ENCODE peak calls at places on chromosomes 12 and 14, in four cellular contexts. One of them, this sample, is unnamed.

GRCh38 chr14:106850913-106851825 is 1324.8 kb downstream of the TMEM121 start:
- DNase-seq in heart right ventricle: no peak
- DNase-seq in neural progenitor cell: no peak
- DNase-seq in AG10803: no peak
- DNase-seq in this sample: no peak

GRCh38 chr14:24329736-24330135 is 5.1 kb downstream of the ADCY4 start:
- DNase-seq in heart right ventricle: no peak
- DNase-seq in neural progenitor cell: no peak
- DNase-seq in AG10803: no peak
- DNase-seq in this sample: no peak

GRCh38 chr14:96316087-96316486 is 47.1 kb downstream of the ATG2B start:
- DNase-seq in heart right ventricle: no peak
- DNase-seq in neural progenitor cell: no peak
- DNase-seq in AG10803: no peak
- DNase-seq in this sample: no peak

GRCh38 chr12:58750484-58750883 is 169.8 kb downstream of the LRIG3 start:
- DNase-seq in heart right ventricle: no peak
- DNase-seq in neural progenitor cell: no peak
- DNase-seq in AG10803: peak
- DNase-seq in this sample: peak

GRCh38 chr12:68686595-68687521 is at the start of gene NUP107:
- DNase-seq in heart right ventricle: peak
- DNase-seq in neural progenitor cell: peak
- DNase-seq in AG10803: peak
- DNase-seq in this sample: peak

GRCh38 chr14:32209471-32209870 is 6.4 kb upstream of the RNU6-8 start:
- DNase-seq in heart right ventricle: no peak
- DNase-seq in neural progenitor cell: no peak
- DNase-seq in AG10803: no peak
- DNase-seq in this sample: no peak

GRCh38 chr12:131049002-131049401 is 95.3 kb downstream of the ADGRD1 start:
- DNase-seq in heart right ventricle: no peak
- DNase-seq in neural progenitor cell: no peak
- DNase-seq in AG10803: no peak
- DNase-seq in this sample: no peak

GRCh38 chr12:12872934-12873275 is 18.5 kb upstream of the GPRC5A start:
- DNase-seq in heart right ventricle: no peak
- DNase-seq in neural progenitor cell: no peak
- DNase-seq in AG10803: no peak
- DNase-seq in this sample: no peak

GRCh38 chr14:63273717-63274673 is 44.7 kb downstream of the GPHB5 start:
- DNase-seq in heart right ventricle: peak
- DNase-seq in neural progenitor cell: no peak
- DNase-seq in AG10803: peak
- DNase-seq in this sample: no peak

GRCh38 chr12:21800011-21800410 is 25.5 kb upstream of the KCNJ8 start:
- DNase-seq in heart right ventricle: no peak
- DNase-seq in neural progenitor cell: no peak
- DNase-seq in AG10803: no peak
- DNase-seq in this sample: no peak

GRCh38 chr14:97546491-97546890 is 749.3 kb downstream of the VRK1 start:
- DNase-seq in heart right ventricle: no peak
- DNase-seq in neural progenitor cell: no peak
- DNase-seq in AG10803: no peak
- DNase-seq in this sample: no peak

GRCh38 chr14:91835920-91836843 is 31.2 kb downstream of the TC2N start:
- DNase-seq in heart right ventricle: peak
- DNase-seq in neural progenitor cell: peak
- DNase-seq in AG10803: no peak
- DNase-seq in this sample: no peak

GRCh38 chr12:109737631-109738030 is 24.0 kb downstream of the FAM222A start:
- DNase-seq in heart right ventricle: no peak
- DNase-seq in neural progenitor cell: no peak
- DNase-seq in AG10803: no peak
- DNase-seq in this sample: no peak

GRCh38 chr14:64196668-64197411 is 97.3 kb downstream of the ESR2 start:
- DNase-seq in heart right ventricle: peak
- DNase-seq in neural progenitor cell: peak
- DNase-seq in AG10803: peak
- DNase-seq in this sample: no peak

GRCh38 chr12:130401703-130402102 is 64.0 kb downstream of the PIWIL1 start:
- DNase-seq in heart right ventricle: no peak
- DNase-seq in neural progenitor cell: peak
- DNase-seq in AG10803: no peak
- DNase-seq in this sample: no peak

GRCh38 chr14:75301666-75302325 is 23.2 kb downstream of the FOS start:
- DNase-seq in heart right ventricle: no peak
- DNase-seq in neural progenitor cell: no peak
- DNase-seq in AG10803: peak
- DNase-seq in this sample: no peak

GRCh38 chr14:28141662-28142061 is 624.9 kb upstream of the FOXG1 start:
- DNase-seq in heart right ventricle: no peak
- DNase-seq in neural progenitor cell: no peak
- DNase-seq in AG10803: no peak
- DNase-seq in this sample: no peak

GRCh38 chr14:28143340-28143739 is 623.2 kb upstream of the FOXG1 start:
- DNase-seq in heart right ventricle: no peak
- DNase-seq in neural progenitor cell: peak
- DNase-seq in AG10803: no peak
- DNase-seq in this sample: no peak

GRCh38 chr14:28142400-28143015 is 624.1 kb upstream of the FOXG1 start:
- DNase-seq in heart right ventricle: no peak
- DNase-seq in neural progenitor cell: peak
- DNase-seq in AG10803: no peak
- DNase-seq in this sample: no peak
- TF ChIP-seq CTCF in heart right ventricle: no peak
- TF ChIP-seq CTCF in neural progenitor cell: peak
- TF ChIP-seq CTCF in AG10803: no peak
- TF ChIP-seq CTCF in this sample: no peak

GRCh38 chr12:124474709-124475108 is 92.7 kb downstream of the NCOR2 start:
- DNase-seq in heart right ventricle: peak
- DNase-seq in neural progenitor cell: no peak
- DNase-seq in AG10803: no peak
- DNase-seq in this sample: no peak

GRCh38 chr12:124477109-124477915 is 90.1 kb downstream of the NCOR2 start:
- DNase-seq in heart right ventricle: no peak
- DNase-seq in neural progenitor cell: no peak
- DNase-seq in AG10803: no peak
- DNase-seq in this sample: no peak

GRCh38 chr12:124475295-124476010 is 92.0 kb downstream of the NCOR2 start:
- DNase-seq in heart right ventricle: no peak
- DNase-seq in neural progenitor cell: no peak
- DNase-seq in AG10803: no peak
- DNase-seq in this sample: no peak

GRCh38 chr12:124478416-124478815 is 89.0 kb downstream of the NCOR2 start:
- DNase-seq in heart right ventricle: no peak
- DNase-seq in neural progenitor cell: no peak
- DNase-seq in AG10803: no peak
- DNase-seq in this sample: no peak

DNA sequence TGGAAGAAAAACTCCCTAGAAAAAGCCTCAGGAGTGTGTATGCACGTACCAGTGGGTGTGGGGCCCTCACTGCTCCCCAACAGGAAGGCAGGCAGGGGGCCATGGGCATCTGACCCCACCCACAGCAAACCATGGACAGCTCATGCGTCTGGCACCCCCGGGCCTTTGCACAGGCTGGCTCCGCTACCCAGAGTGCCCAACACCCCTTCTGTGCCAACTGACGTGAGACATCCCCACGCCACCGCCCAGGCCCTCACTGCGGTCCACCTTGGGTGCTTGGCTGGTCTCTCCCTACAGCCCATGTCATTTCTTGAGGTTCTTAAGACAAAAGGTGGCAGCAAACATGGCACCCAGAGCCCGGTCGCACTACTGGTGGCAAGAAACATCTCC is 91.4 kb downstream of the NCOR2 start:
- DNase-seq in heart right ventricle: no peak
- DNase-seq in neural progenitor cell: no peak
- DNase-seq in AG10803: no peak
- DNase-seq in this sample: no peak
- TF ChIP-seq CTCF in heart right ventricle: no peak
- TF ChIP-seq CTCF in neural progenitor cell: no peak
- TF ChIP-seq CTCF in AG10803: no peak
- TF ChIP-seq CTCF in this sample: no peak

GRCh38 chr12:44876554-44877275 is 600 bp upstream of the NELL2 start:
- DNase-seq in heart right ventricle: no peak
- DNase-seq in neural progenitor cell: peak
- DNase-seq in AG10803: peak
- DNase-seq in this sample: no peak
- TF ChIP-seq CTCF in heart right ventricle: no peak
- TF ChIP-seq CTCF in neural progenitor cell: peak
- TF ChIP-seq CTCF in AG10803: no peak
- TF ChIP-seq CTCF in this sample: peak

GRCh38 chr12:14366211-14366762 is 805 bp downstream of the ATF7IP start:
- DNase-seq in heart right ventricle: no peak
- DNase-seq in neural progenitor cell: no peak
- DNase-seq in AG10803: peak
- DNase-seq in this sample: no peak
- TF ChIP-seq CTCF in heart right ventricle: peak
- TF ChIP-seq CTCF in neural progenitor cell: peak
- TF ChIP-seq CTCF in AG10803: peak
- TF ChIP-seq CTCF in this sample: peak

GRCh38 chr14:22848391-22849164 is 12.2 kb downstream of the MMP14 start:
- DNase-seq in heart right ventricle: peak
- DNase-seq in neural progenitor cell: peak
- DNase-seq in AG10803: peak
- DNase-seq in this sample: peak

GRCh38 chr14:22846811-22847307 is 10.5 kb downstream of the MMP14 start:
- DNase-seq in heart right ventricle: no peak
- DNase-seq in neural progenitor cell: no peak
- DNase-seq in AG10803: no peak
- DNase-seq in this sample: no peak

GRCh38 chr14:22845821-22846625 is 9.6 kb downstream of the MMP14 start:
- DNase-seq in heart right ventricle: no peak
- DNase-seq in neural progenitor cell: no peak
- DNase-seq in AG10803: no peak
- DNase-seq in this sample: no peak

GRCh38 chr14:22849212-22849819 is 12.9 kb downstream of the MMP14 start:
- DNase-seq in heart right ventricle: peak
- DNase-seq in neural progenitor cell: no peak
- DNase-seq in AG10803: peak
- DNase-seq in this sample: no peak

GRCh38 chr14:22847661-22848341 is 11.4 kb downstream of the MMP14 start:
- DNase-seq in heart right ventricle: no peak
- DNase-seq in neural progenitor cell: peak
- DNase-seq in AG10803: peak
- DNase-seq in this sample: no peak
- TF ChIP-seq CTCF in heart right ventricle: no peak
- TF ChIP-seq CTCF in neural progenitor cell: peak
- TF ChIP-seq CTCF in AG10803: no peak
- TF ChIP-seq CTCF in this sample: peak

DNA sequence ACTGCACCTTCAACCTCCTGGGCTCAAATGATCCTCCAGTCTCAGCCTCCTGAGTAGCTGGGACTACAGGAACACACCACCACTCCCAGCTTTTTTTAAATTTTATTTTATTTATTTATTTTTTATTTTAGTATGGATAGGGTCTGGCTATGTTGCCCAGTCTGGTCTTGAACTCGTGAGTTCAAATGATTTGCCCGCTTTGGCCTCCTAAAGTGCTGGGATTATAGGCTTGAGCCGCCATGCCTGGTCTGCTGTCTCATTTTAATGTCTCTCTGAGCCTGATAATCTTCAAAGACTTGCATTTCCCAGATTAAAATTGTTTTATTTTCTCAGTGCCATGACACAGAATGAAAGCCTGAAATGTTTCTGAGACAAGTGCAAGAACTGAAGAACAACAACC is 1.2 kb upstream of the INHBC start:
- DNase-seq in heart right ventricle: no peak
- DNase-seq in neural progenitor cell: no peak
- DNase-seq in AG10803: no peak
- DNase-seq in this sample: no peak
- TF ChIP-seq CTCF in heart right ventricle: no peak
- TF ChIP-seq CTCF in neural progenitor cell: no peak
- TF ChIP-seq CTCF in AG10803: no peak
- TF ChIP-seq CTCF in this sample: no peak

This sample was measured in BJ.